ENCODE peak calls at places on chromosomes 11 and 22, in nine cellular contexts. X, C, Z, Q, B, M, J, Y and A are unnamed samples.

GRCh38 chr11:110763249-110764011 is 51.2 kb upstream of the ARHGAP20 start:
- DNase-seq in Q (no peak), M (peak; percentile 80), C (peak; percentile 89), Y (peak; percentile 37), J (no peak), B (peak; percentile 25), Z (no peak), X (peak; percentile 7), A (no peak)

GRCh38 chr11:47268448-47269001 is 1.4 kb upstream of the MADD start:
- DNase-seq in Y (no peak), X (no peak), B (no peak), C (no peak), J (no peak), Q (no peak), M (no peak), Z (no peak), A (no peak)

GRCh38 chr11:20762112-20762511 is 92.7 kb downstream of the NELL1 start:
- DNase-seq in Z (no peak), B (no peak), C (no peak), J (no peak), X (no peak), Y (no peak), Q (no peak), M (no peak), A (no peak)

GRCh38 chr11:86940122-86940777 is 14.9 kb downstream of the FZD4 start:
- DNase-seq in B (peak; percentile 67), Y (peak; percentile 43), C (peak; percentile 87), Z (peak; percentile 68), Q (peak; percentile 63), X (peak; percentile 54), J (no peak), M (peak; percentile 74), A (no peak)

GRCh38 chr22:42277988-42278776 is 7.7 kb upstream of the TCF20 start:
- DNase-seq in Q (peak; percentile 71), X (no peak), Z (no peak), Y (peak; percentile 31), C (no peak), B (peak; percentile 54), M (no peak), J (no peak), A (no peak)

GRCh38 chr11:70399681-70400112 is 1.4 kb downstream of the CTTN start:
- DNase-seq in Z (peak; percentile 74), Y (peak; percentile 78), Q (peak; percentile 77), X (peak; percentile 83), J (no peak), B (peak; percentile 94), M (peak; percentile 97), C (peak; percentile 96), A (no peak)

GRCh38 chr11:125871391-125872137 is 15.9 kb upstream of the HYLS1 start:
- DNase-seq in J (peak; percentile 65), Z (no peak), B (peak; percentile 82), M (peak; percentile 18), Q (peak; percentile 88), X (peak; percentile 4), Y (no peak), C (peak; percentile 42), A (peak; percentile 38)

GRCh38 chr11:16169541-16169940 is 186.8 kb downstream of the SOX6 start:
- DNase-seq in C (no peak), Q (no peak), J (no peak), M (no peak), B (no peak), Z (no peak), X (no peak), Y (no peak), A (no peak)

GRCh38 chr11:1767399-1768140 is 3.8 kb upstream of the CTSD start:
- DNase-seq in C (no peak), Y (no peak), B (no peak), Z (no peak), J (no peak), Q (no peak), X (no peak), M (no peak), A (peak; percentile 6)

GRCh38 chr11:1768141-1768469 is 4.4 kb upstream of the CTSD start:
- DNase-seq in Z (no peak), M (no peak), Q (no peak), J (no peak), C (no peak), B (no peak), Y (no peak), X (no peak), A (peak; percentile 11)

GRCh38 chr11:1766719-1767398 is 3.1 kb upstream of the CTSD start:
- DNase-seq in M (no peak), C (no peak), Q (no peak), J (no peak), X (no peak), B (no peak), Y (no peak), Z (no peak), A (peak; percentile 4)

GRCh38 chr11:1763796-1764661 is at the start of gene CTSD:
- DNase-seq in X (peak; percentile 84), J (peak; percentile 84), M (peak; percentile 64), Z (peak; percentile 88), Q (peak; percentile 93), B (peak; percentile 94), Y (peak; percentile 83), C (peak; percentile 71), A (peak; percentile 95)

DNA sequence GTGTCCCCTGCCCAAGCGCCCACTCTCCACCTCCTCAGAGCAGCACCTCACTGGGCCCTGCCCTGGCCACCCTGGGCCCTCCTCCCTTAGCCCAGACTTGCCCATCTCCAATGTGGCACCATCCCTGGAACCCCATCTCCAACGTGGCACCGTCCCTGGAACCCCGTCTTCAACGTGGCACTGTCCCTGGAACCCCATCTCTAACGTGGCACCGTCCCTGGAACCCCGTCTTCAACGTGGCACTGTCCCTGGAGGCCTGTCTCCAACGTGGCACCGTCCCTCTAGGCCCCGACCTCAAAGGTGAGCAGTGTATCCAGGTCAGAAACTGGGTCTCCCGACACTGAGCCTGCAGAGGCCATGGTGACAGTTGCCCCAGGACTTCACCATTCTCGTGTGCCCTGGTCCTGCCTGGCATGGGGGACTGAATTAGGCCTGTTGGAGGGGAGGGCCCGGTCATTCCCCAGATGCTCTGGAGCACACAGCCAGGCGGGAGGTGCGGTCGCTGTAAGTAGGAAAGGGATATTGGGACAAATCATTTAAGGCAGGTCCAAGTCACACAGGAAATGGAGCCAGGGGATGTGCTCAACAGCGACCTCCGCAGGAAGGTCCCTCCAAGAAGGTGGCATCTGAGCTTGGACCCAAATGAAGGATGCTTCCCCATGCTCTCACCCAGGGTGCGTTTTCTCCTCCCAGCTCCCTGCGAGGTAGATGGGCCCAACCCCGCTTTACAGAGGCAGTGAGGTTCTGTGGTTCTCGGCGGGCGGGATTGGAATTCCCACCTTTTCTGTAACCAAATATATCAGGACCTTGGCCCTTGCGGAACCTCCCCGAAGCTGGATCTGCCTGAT is 2.4 kb upstream of the CTSD start:
- DNase-seq in Y (no peak), Q (peak; percentile 86), J (no peak), X (no peak), B (no peak), C (no peak), M (no peak), Z (no peak), A (peak; percentile 19)
- TF ChIP-seq CTCF in Y (no peak), Q (peak; percentile 72), J (no peak), X (no peak), B (no peak), C (peak; percentile 15), M (peak; percentile 21), Z (no peak), A (no peak)

DNA sequence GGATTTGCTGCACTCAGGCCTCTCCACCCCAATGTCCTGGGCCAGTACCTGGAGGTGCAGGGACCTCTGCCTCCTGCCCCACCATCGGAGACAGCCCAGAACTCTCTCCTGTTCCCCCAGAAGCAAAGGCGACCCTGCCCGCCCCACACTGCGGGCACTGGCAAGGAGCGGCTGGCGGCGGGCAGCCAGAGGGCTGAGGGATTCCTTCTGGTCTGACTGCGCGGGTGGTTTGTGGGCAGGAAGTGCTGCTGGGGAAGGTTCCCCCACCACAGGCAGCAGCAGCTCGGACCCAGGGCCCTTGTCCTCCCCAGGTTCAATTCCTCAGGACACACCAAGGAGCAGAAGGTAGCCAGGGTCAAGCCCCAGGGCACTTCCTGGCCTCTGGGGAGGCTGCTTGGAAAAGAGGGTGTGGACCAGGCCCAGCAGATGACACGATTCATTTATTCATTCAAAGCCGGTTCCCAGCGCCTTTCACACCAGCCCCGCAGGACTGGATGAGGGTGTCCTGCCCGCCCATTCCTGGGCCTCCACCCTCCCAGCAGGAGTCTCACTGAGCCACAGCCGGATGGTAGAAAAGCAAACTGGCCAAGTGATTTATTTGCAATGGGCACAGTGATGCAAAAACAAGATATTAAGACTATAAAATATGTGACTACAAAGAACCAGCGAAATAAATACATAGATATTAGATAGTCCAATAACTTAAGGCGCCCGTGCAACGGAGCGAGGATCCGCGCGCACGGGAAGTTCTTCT is 1.2 kb downstream of the PHLDA2 start:
- DNase-seq in B (no peak), J (no peak), X (no peak), C (peak; percentile 36), M (peak; percentile 54), Y (no peak), Z (no peak), Q (no peak), A (peak; percentile 40)
- TF ChIP-seq CTCF in B (no peak), J (no peak), X (no peak), C (no peak), M (no peak), Y (no peak), Z (no peak), Q (no peak), A (no peak)

DNA sequence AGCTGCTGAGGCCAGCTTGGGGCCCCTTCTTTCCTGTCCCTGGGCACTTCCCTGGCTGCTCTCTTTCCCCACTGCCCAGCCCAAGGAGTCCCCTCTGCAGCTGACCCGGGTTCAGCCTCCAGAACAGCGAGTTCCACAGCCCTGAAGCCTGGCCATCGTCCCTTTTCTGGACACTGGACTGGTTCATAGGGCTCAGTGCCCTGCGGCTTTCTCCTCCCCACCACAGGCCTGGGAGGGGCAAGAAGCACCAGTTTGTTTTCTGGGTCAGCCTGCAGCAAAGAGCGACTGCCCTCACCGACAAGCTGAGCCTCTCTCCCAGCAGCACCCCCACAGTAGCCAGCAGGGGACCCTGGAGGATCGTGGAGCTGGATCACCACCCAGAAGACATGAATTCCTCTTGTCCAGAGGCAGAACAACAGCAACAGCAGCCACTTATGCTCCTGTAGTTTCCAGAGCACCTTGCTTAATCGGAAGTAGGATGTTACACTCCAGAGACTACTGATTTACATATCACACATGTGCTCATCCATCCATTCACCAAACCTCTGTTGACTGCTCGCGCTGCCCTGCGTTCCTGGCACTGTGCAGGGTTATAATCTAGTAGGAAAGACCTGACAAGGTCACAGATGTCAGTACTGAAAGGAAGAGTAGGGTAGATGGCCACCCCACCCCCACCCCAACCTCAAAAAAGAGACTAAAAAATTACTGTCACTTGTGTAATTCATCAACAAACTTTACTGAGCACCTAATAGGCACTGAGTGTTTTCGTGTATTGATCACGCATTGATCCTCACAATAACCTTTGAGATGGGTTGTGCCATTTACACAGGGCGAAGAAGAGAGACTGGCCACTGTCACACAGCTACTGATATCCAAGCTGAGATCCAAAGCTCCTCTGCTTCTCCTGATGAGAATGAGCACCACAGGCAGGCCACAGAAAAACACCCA is 13.0 kb upstream of the CXCR5 start:
- DNase-seq in X (no peak), Y (peak; percentile 65), J (peak; percentile 16), C (peak; percentile 24), Q (peak; percentile 69), M (no peak), Z (peak; percentile 33), B (no peak), A (no peak)
- TF ChIP-seq CTCF in X (no peak), Y (peak; percentile 29), J (no peak), C (peak; percentile 13), Q (no peak), M (peak; percentile 10), Z (peak; percentile 29), B (peak; percentile 13), A (no peak)

GRCh38 chr11:30583505-30584280 is 2.5 kb downstream of the MPPED2 start:
- DNase-seq in X (peak; percentile 4), Y (no peak), Z (peak; percentile 6), B (peak; percentile 41), M (no peak), Q (peak; percentile 77), C (peak; percentile 0), J (no peak), A (no peak)

GRCh38 chr11:30581646-30582045 is 4.5 kb downstream of the MPPED2 start:
- DNase-seq in Y (no peak), M (no peak), X (no peak), Z (no peak), J (no peak), B (no peak), C (no peak), Q (no peak), A (no peak)

GRCh38 chr11:30585067-30585891 is 874 bp downstream of the MPPED2 start:
- DNase-seq in Q (peak; percentile 81), Y (no peak), Z (peak; percentile 20), X (peak; percentile 28), M (no peak), J (peak; percentile 50), C (no peak), B (peak; percentile 49), A (peak; percentile 61)

GRCh38 chr11:30585892-30586250 is 282 bp downstream of the MPPED2 start:
- DNase-seq in X (peak; percentile 16), B (peak; percentile 57), J (no peak), M (no peak), Z (peak; percentile 30), Y (no peak), Q (no peak), C (no peak), A (peak; percentile 71)

DNA sequence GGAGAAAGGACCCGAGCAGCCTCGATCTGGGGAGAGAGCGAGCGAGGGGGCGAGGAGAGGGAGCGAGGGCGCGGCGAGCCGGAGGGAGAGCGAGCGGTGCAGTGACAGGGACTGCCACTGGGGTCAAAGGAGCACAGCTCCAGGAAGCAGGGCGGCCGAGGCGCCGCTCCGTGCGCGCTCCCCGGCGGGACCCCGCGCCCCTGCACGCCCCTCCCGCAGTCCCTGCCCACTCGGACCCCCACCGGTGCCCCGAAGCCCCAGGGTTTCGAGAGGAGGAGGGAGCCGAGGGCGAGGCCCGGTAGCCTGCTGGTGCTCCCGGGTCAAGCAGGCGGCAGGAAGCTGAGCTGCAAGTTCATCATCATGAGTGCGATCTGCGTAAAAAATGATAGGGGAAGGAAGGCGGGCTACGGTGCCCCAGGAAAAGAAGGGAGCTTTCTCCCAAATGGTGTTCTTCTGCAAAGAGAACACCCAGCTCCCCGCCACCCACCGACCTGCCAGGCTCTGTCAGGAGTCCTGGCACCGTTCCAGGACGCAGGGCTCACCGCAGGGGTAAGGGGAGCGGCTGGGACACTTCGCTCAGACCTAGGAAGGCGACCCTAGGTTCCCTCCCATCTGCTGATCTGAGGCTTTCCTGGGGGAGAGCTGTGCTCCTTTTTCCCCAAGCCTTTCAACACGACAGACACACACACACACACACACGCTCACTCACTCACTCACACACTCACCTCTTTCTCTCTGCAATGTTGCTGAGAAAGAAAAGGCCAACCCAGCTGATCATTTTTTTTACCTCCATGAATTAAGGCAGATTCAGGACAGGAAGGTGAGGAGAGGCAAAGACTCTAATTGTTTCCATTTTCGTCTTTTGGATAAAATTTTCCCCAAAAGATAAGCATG is at the start of gene MPPED2:
- DNase-seq in B (peak; percentile 65), Y (no peak), C (no peak), M (no peak), X (peak; percentile 37), J (peak; percentile 71), Q (peak; percentile 93), Z (peak; percentile 57), A (peak; percentile 87)
- TF ChIP-seq CTCF in B (peak; percentile 23), Y (peak; percentile 19), C (no peak), M (peak; percentile 10), X (peak; percentile 42), J (peak; percentile 67), Q (peak; percentile 85), Z (peak; percentile 54), A (peak; percentile 79)